ENCODE peak calls at places on chromosome 5, in seven cellular contexts. One of them, this sample, is unnamed.

GRCh38 chr5:162096448-162096847 is 28.9 kb downstream of the GABRG2 start:
- DNase-seq in lower lobe of right lung: no peak
- DNase-seq in DND-41: no peak
- DNase-seq in AG10803: no peak
- DNase-seq in OCI-LY7: no peak
- DNase-seq in WERI-Rb-1: no peak
- DNase-seq in GM12865: peak; percentile 0
- DNase-seq in this sample: no peak

GRCh38 chr5:139639619-139640431 is 8.3 kb upstream of the CXXC5 start:
- DNase-seq in lower lobe of right lung: no peak
- DNase-seq in DND-41: peak; percentile 18
- DNase-seq in AG10803: no peak
- DNase-seq in OCI-LY7: no peak
- DNase-seq in WERI-Rb-1: peak; percentile 72
- DNase-seq in GM12865: no peak
- DNase-seq in this sample: no peak

GRCh38 chr5:38163636-38164237 is 94.6 kb upstream of the EGFLAM start:
- DNase-seq in lower lobe of right lung: no peak
- DNase-seq in DND-41: no peak
- DNase-seq in AG10803: no peak
- DNase-seq in OCI-LY7: no peak
- DNase-seq in WERI-Rb-1: no peak
- DNase-seq in GM12865: no peak
- DNase-seq in this sample: no peak

GRCh38 chr5:137073192-137073591 is 425.9 kb downstream of the SPOCK1 start:
- DNase-seq in lower lobe of right lung: no peak
- DNase-seq in DND-41: no peak
- DNase-seq in AG10803: peak; percentile 16
- DNase-seq in OCI-LY7: no peak
- DNase-seq in WERI-Rb-1: no peak
- DNase-seq in GM12865: no peak
- DNase-seq in this sample: no peak

GRCh38 chr5:28014779-28015178 is 976.4 kb upstream of the CDH9 start:
- DNase-seq in lower lobe of right lung: no peak
- DNase-seq in DND-41: no peak
- DNase-seq in AG10803: no peak
- DNase-seq in OCI-LY7: peak; percentile 26
- DNase-seq in WERI-Rb-1: peak; percentile 25
- DNase-seq in GM12865: peak; percentile 5
- DNase-seq in this sample: no peak

GRCh38 chr5:368162-369084 is 46.9 kb downstream of the AHRR start:
- DNase-seq in lower lobe of right lung: peak; percentile 51
- DNase-seq in DND-41: no peak
- DNase-seq in AG10803: peak; percentile 90
- DNase-seq in OCI-LY7: peak; percentile 24
- DNase-seq in WERI-Rb-1: no peak
- DNase-seq in GM12865: peak; percentile 90
- DNase-seq in this sample: no peak

GRCh38 chr5:10567181-10567591 is 3.3 kb downstream of the ANKRD33B start:
- DNase-seq in lower lobe of right lung: no peak
- DNase-seq in DND-41: no peak
- DNase-seq in AG10803: no peak
- DNase-seq in OCI-LY7: no peak
- DNase-seq in WERI-Rb-1: peak; percentile 15
- DNase-seq in GM12865: peak; percentile 71
- DNase-seq in this sample: no peak

GRCh38 chr5:137492321-137492720 is 6.8 kb downstream of the SPOCK1 start:
- DNase-seq in lower lobe of right lung: no peak
- DNase-seq in DND-41: no peak
- DNase-seq in AG10803: peak; percentile 74
- DNase-seq in OCI-LY7: no peak
- DNase-seq in WERI-Rb-1: no peak
- DNase-seq in GM12865: no peak
- DNase-seq in this sample: no peak

GRCh38 chr5:92890841-92891244 is 690.2 kb downstream of the NR2F1-AS1 start:
- DNase-seq in lower lobe of right lung: no peak
- DNase-seq in DND-41: no peak
- DNase-seq in AG10803: peak; percentile 12
- DNase-seq in OCI-LY7: no peak
- DNase-seq in WERI-Rb-1: no peak
- DNase-seq in GM12865: no peak
- DNase-seq in this sample: no peak

GRCh38 chr5:114449836-114450515 is 88.1 kb downstream of the KCNN2 start:
- DNase-seq in lower lobe of right lung: peak; percentile 61
- DNase-seq in DND-41: peak; percentile 46
- DNase-seq in AG10803: peak; percentile 35
- DNase-seq in OCI-LY7: peak; percentile 53
- DNase-seq in WERI-Rb-1: peak; percentile 66
- DNase-seq in GM12865: peak; percentile 79
- DNase-seq in this sample: peak; percentile 76

GRCh38 chr5:153445875-153446567 is 44.4 kb upstream of the GRIA1 start:
- DNase-seq in lower lobe of right lung: peak; percentile 44
- DNase-seq in DND-41: no peak
- DNase-seq in AG10803: peak; percentile 13
- DNase-seq in OCI-LY7: no peak
- DNase-seq in WERI-Rb-1: peak; percentile 59
- DNase-seq in GM12865: no peak
- DNase-seq in this sample: no peak
- TF ChIP-seq CTCF in lower lobe of right lung: no peak
- TF ChIP-seq CTCF in DND-41: no peak
- TF ChIP-seq CTCF in AG10803: no peak
- TF ChIP-seq CTCF in OCI-LY7: no peak
- TF ChIP-seq CTCF in WERI-Rb-1: no peak
- TF ChIP-seq CTCF in GM12865: no peak
- TF ChIP-seq CTCF in this sample: no peak

GRCh38 chr5:76403713-76403962 is 553 bp downstream of the IQGAP2 start:
- DNase-seq in lower lobe of right lung: no peak
- DNase-seq in DND-41: peak; percentile 25
- DNase-seq in AG10803: no peak
- DNase-seq in OCI-LY7: no peak
- DNase-seq in WERI-Rb-1: no peak
- DNase-seq in GM12865: no peak
- DNase-seq in this sample: no peak
- TF ChIP-seq CTCF in lower lobe of right lung: peak; percentile 18
- TF ChIP-seq CTCF in DND-41: peak; percentile 40
- TF ChIP-seq CTCF in AG10803: no peak
- TF ChIP-seq CTCF in OCI-LY7: peak; percentile 66
- TF ChIP-seq CTCF in WERI-Rb-1: peak; percentile 64
- TF ChIP-seq CTCF in GM12865: peak; percentile 55
- TF ChIP-seq CTCF in this sample: peak; percentile 29

GRCh38 chr5:59008816-59009473 is 426.1 kb downstream of the RAB3C start:
- DNase-seq in lower lobe of right lung: no peak
- DNase-seq in DND-41: no peak
- DNase-seq in AG10803: no peak
- DNase-seq in OCI-LY7: no peak
- DNase-seq in WERI-Rb-1: no peak
- DNase-seq in GM12865: peak; percentile 9
- DNase-seq in this sample: no peak

GRCh38 chr5:59005934-59006701 is 423.2 kb downstream of the RAB3C start:
- DNase-seq in lower lobe of right lung: no peak
- DNase-seq in DND-41: no peak
- DNase-seq in AG10803: no peak
- DNase-seq in OCI-LY7: no peak
- DNase-seq in WERI-Rb-1: no peak
- DNase-seq in GM12865: no peak
- DNase-seq in this sample: no peak

GRCh38 chr5:59003641-59004040 is 420.8 kb downstream of the RAB3C start:
- DNase-seq in lower lobe of right lung: no peak
- DNase-seq in DND-41: no peak
- DNase-seq in AG10803: no peak
- DNase-seq in OCI-LY7: no peak
- DNase-seq in WERI-Rb-1: peak; percentile 31
- DNase-seq in GM12865: no peak
- DNase-seq in this sample: no peak

GRCh38 chr5:59003124-59003523 is 420.2 kb downstream of the RAB3C start:
- DNase-seq in lower lobe of right lung: no peak
- DNase-seq in DND-41: no peak
- DNase-seq in AG10803: no peak
- DNase-seq in OCI-LY7: no peak
- DNase-seq in WERI-Rb-1: peak; percentile 60
- DNase-seq in GM12865: no peak
- DNase-seq in this sample: no peak

DNA sequence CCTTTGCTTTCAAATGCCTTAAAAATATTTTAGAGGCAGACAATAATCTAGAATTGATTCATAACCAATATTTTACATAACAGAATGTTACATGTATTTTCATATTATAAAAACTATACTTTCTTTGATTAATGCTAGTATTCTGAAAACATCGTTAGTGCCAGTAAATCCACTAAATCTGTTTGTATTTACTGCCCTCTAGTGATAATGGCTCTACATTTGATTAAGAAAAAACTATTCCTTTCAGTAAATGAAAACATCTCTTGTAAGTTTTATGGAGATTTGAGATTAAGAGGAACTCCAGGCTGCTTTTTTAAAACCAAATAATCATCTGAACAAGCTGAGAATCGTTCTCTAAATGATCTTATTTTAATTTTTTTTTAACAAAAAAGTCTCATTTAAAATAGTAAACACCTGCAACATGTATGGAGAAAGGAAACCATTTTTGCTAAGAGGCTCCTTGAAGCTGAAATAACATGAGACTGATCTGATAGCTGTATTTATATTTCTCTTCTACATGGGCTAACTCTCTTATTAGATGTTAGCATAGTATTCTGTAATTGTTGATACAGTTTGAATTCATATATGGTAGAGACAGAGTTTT is 424.7 kb downstream of the RAB3C start:
- DNase-seq in lower lobe of right lung: no peak
- DNase-seq in DND-41: no peak
- DNase-seq in AG10803: peak; percentile 41
- DNase-seq in OCI-LY7: peak; percentile 16
- DNase-seq in WERI-Rb-1: no peak
- DNase-seq in GM12865: peak; percentile 23
- DNase-seq in this sample: no peak
- TF ChIP-seq CTCF in lower lobe of right lung: peak; percentile 42
- TF ChIP-seq CTCF in DND-41: peak; percentile 51
- TF ChIP-seq CTCF in AG10803: peak; percentile 61
- TF ChIP-seq CTCF in OCI-LY7: peak; percentile 76
- TF ChIP-seq CTCF in WERI-Rb-1: peak; percentile 2
- TF ChIP-seq CTCF in GM12865: peak; percentile 18
- TF ChIP-seq CTCF in this sample: peak; percentile 28

GRCh38 chr5:103804714-103805113 is 242.1 kb upstream of the NUDT12 start:
- DNase-seq in lower lobe of right lung: no peak
- DNase-seq in DND-41: no peak
- DNase-seq in AG10803: no peak
- DNase-seq in OCI-LY7: no peak
- DNase-seq in WERI-Rb-1: no peak
- DNase-seq in GM12865: no peak
- DNase-seq in this sample: no peak

GRCh38 chr5:103808464-103809106 is 246.0 kb upstream of the NUDT12 start:
- DNase-seq in lower lobe of right lung: no peak
- DNase-seq in DND-41: peak; percentile 11
- DNase-seq in AG10803: peak; percentile 40
- DNase-seq in OCI-LY7: peak; percentile 29
- DNase-seq in WERI-Rb-1: peak; percentile 47
- DNase-seq in GM12865: peak; percentile 57
- DNase-seq in this sample: peak; percentile 41
- TF ChIP-seq CTCF in lower lobe of right lung: peak; percentile 64
- TF ChIP-seq CTCF in DND-41: peak; percentile 78
- TF ChIP-seq CTCF in AG10803: peak; percentile 96
- TF ChIP-seq CTCF in OCI-LY7: peak; percentile 77
- TF ChIP-seq CTCF in WERI-Rb-1: peak; percentile 86
- TF ChIP-seq CTCF in GM12865: peak; percentile 96
- TF ChIP-seq CTCF in this sample: peak; percentile 100

GRCh38 chr5:66796306-66797292 is 200.4 kb downstream of the MAST4 start:
- DNase-seq in lower lobe of right lung: no peak
- DNase-seq in DND-41: no peak
- DNase-seq in AG10803: peak; percentile 3
- DNase-seq in OCI-LY7: no peak
- DNase-seq in WERI-Rb-1: peak; percentile 70
- DNase-seq in GM12865: no peak
- DNase-seq in this sample: no peak
- TF ChIP-seq CTCF in lower lobe of right lung: peak; percentile 15
- TF ChIP-seq CTCF in DND-41: peak; percentile 29
- TF ChIP-seq CTCF in AG10803: peak; percentile 51
- TF ChIP-seq CTCF in OCI-LY7: no peak
- TF ChIP-seq CTCF in WERI-Rb-1: peak; percentile 35
- TF ChIP-seq CTCF in GM12865: no peak
- TF ChIP-seq CTCF in this sample: peak; percentile 11

DNA sequence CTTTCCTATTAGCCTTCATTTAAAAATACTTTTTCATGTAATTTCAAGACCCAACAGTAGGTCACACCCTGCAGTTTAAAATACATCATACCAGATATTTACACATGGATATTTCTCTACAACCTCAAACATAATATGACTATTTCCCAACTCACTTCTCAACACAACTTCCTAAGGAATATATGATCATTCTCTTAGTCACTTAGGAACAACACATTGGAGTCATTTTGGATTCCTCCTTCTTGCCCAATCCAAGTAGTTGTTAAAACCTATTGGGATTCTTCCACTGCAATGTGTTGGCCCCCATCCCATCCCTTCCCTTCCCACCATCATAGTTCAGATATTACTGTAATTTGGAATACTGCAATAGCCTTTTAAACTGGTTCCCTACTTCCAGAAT is 145.5 kb downstream of the DCP2 start:
- DNase-seq in lower lobe of right lung: no peak
- DNase-seq in DND-41: no peak
- DNase-seq in AG10803: peak; percentile 97
- DNase-seq in OCI-LY7: no peak
- DNase-seq in WERI-Rb-1: no peak
- DNase-seq in GM12865: no peak
- DNase-seq in this sample: no peak
- TF ChIP-seq CTCF in lower lobe of right lung: no peak
- TF ChIP-seq CTCF in DND-41: no peak
- TF ChIP-seq CTCF in AG10803: peak; percentile 42
- TF ChIP-seq CTCF in OCI-LY7: no peak
- TF ChIP-seq CTCF in WERI-Rb-1: no peak
- TF ChIP-seq CTCF in GM12865: no peak
- TF ChIP-seq CTCF in this sample: no peak

GRCh38 chr5:44532981-44533380 is 143.8 kb upstream of the FGF10 start:
- DNase-seq in lower lobe of right lung: no peak
- DNase-seq in DND-41: no peak
- DNase-seq in AG10803: no peak
- DNase-seq in OCI-LY7: no peak
- DNase-seq in WERI-Rb-1: no peak
- DNase-seq in GM12865: no peak
- DNase-seq in this sample: no peak
- TF ChIP-seq CTCF in lower lobe of right lung: no peak
- TF ChIP-seq CTCF in DND-41: no peak
- TF ChIP-seq CTCF in AG10803: no peak
- TF ChIP-seq CTCF in OCI-LY7: no peak
- TF ChIP-seq CTCF in WERI-Rb-1: no peak
- TF ChIP-seq CTCF in GM12865: no peak
- TF ChIP-seq CTCF in this sample: no peak

GRCh38 chr5:174571662-174572397 is 152.6 kb upstream of the MSX2 start:
- DNase-seq in lower lobe of right lung: no peak
- DNase-seq in DND-41: no peak
- DNase-seq in AG10803: peak; percentile 76
- DNase-seq in OCI-LY7: no peak
- DNase-seq in WERI-Rb-1: no peak
- DNase-seq in GM12865: no peak
- DNase-seq in this sample: no peak
- TF ChIP-seq CTCF in lower lobe of right lung: no peak
- TF ChIP-seq CTCF in DND-41: no peak
- TF ChIP-seq CTCF in AG10803: peak; percentile 30
- TF ChIP-seq CTCF in OCI-LY7: no peak
- TF ChIP-seq CTCF in WERI-Rb-1: no peak
- TF ChIP-seq CTCF in GM12865: no peak
- TF ChIP-seq CTCF in this sample: no peak

This sample was measured in nephron progenitor cell.